ENCODE peak calls at places on chromosomes 16 and 17, in eight cellular contexts. Z, S, N, P, R, Y, A and M are unnamed samples.

GRCh38 chr17:83200746-83201145 is 121.3 kb downstream of the METRNL start:
- DNase-seq in Z (no peak), S (no peak), N (no peak), P (no peak), R (no peak), Y (no peak), A (no peak), M (no peak)

GRCh38 chr17:6092923-6093468 is 22.8 kb downstream of the WSCD1 start:
- DNase-seq in Z (no peak), S (no peak), N (no peak), P (no peak), R (no peak), Y (no peak), A (no peak), M (no peak)

GRCh38 chr17:4920351-4921048 is 11.6 kb upstream of the GP1BA start:
- DNase-seq in Z (peak), S (no peak), N (no peak), P (no peak), R (no peak), Y (no peak), A (peak), M (no peak)

GRCh38 chr16:31484491-31485171 is 1.7 kb downstream of the SLC5A2 start:
- DNase-seq in Z (peak), S (no peak), N (no peak), P (no peak), R (no peak), Y (no peak), A (no peak), M (no peak)

GRCh38 chr16:67183-67791 is 5.1 kb downstream of the RHBDF1 start:
- DNase-seq in Z (no peak), S (no peak), N (no peak), P (no peak), R (no peak), Y (peak), A (no peak), M (no peak)

GRCh38 chr16:3129137-3130131 is 5.4 kb upstream of the ZNF213 start:
- DNase-seq in Z (peak), S (peak), N (no peak), P (peak), R (no peak), Y (peak), A (peak), M (no peak)

GRCh38 chr17:73430848-73431247 is 119.0 kb upstream of the CDC42EP4 start:
- DNase-seq in Z (peak), S (no peak), N (no peak), P (no peak), R (no peak), Y (peak), A (peak), M (no peak)

GRCh38 chr17:82839617-82840292 is at the start of gene ZNF750:
- DNase-seq in Z (no peak), S (no peak), N (no peak), P (no peak), R (no peak), Y (no peak), A (no peak), M (no peak)

GRCh38 chr17:50094753-50095616 is at the start of gene PDK2:
- DNase-seq in Z (peak), S (peak), N (peak), P (peak), R (peak), Y (peak), A (peak), M (peak)